ENCODE peak calls at places on chromosomes 11 and 22, in four cellular contexts. V is K562, W is SK-N-SH, B is GM12878. K is an unnamed sample.

GRCh38 chr22:50260801-50261614 is 475 bp downstream of the MAPK12 start:
- DNase-seq in V (peak; percentile 57), W (peak; percentile 84), B (no peak), K (peak; percentile 43)

GRCh38 chr11:7575841-7576451 is 62.1 kb downstream of the PPFIBP2 start:
- DNase-seq in V (no peak), W (peak; percentile 18), B (no peak), K (no peak)

GRCh38 chr11:11978792-11979486 is 29.5 kb downstream of the DKK3 start:
- DNase-seq in V (no peak), W (peak; percentile 73), B (no peak), K (no peak)

GRCh38 chr22:37680191-37680851 is 4.9 kb downstream of the LGALS1 start:
- DNase-seq in V (no peak), W (no peak), B (no peak), K (no peak)

GRCh38 chr11:30889116-30889765 is 303.1 kb upstream of the MPPED2 start:
- DNase-seq in V (no peak), W (no peak), B (no peak), K (no peak)

GRCh38 chr22:44939451-44939850 is 70.4 kb downstream of the PHF21B start:
- DNase-seq in V (no peak), W (no peak), B (no peak), K (no peak)

GRCh38 chr11:126339866-126340434 is 15.5 kb upstream of the ST3GAL4 start:
- DNase-seq in V (no peak), W (no peak), B (no peak), K (no peak)

GRCh38 chr11:43997022-43997665 is 50.6 kb upstream of the ACCSL start:
- DNase-seq in V (no peak), W (no peak), B (peak; percentile 4), K (no peak)

GRCh38 chr11:22566293-22566692 is 59.3 kb downstream of the FANCF start:
- DNase-seq in V (no peak), W (no peak), B (no peak), K (peak; percentile 38)

GRCh38 chr11:113351490-113351889 is 36.1 kb upstream of the ANKK1 start:
- DNase-seq in V (no peak), W (no peak), B (no peak), K (no peak)

GRCh38 chr11:116865696-116866095 is 28.3 kb upstream of the APOA1 start:
- DNase-seq in V (no peak), W (no peak), B (no peak), K (no peak)

GRCh38 chr11:60995798-60996197 is 24.3 kb downstream of the CD6 start:
- DNase-seq in V (no peak), W (no peak), B (no peak), K (no peak)

GRCh38 chr11:18394928-18395734 is 768 bp downstream of the LDHA start:
- DNase-seq in V (peak; percentile 24), W (peak; percentile 30), B (no peak), K (no peak)

GRCh38 chr11:17790453-17790852 is 55.9 kb downstream of the KCNC1 start:
- DNase-seq in V (no peak), W (no peak), B (no peak), K (no peak)

GRCh38 chr11:47161134-47161854 is 15.4 kb downstream of the ARFGAP2 start:
- DNase-seq in V (peak; percentile 82), W (peak; percentile 91), B (no peak), K (peak; percentile 82)

GRCh38 chr11:43582837-43583462 is 97.6 kb upstream of the HSD17B12 start:
- DNase-seq in V (no peak), W (no peak), B (no peak), K (peak; percentile 42)

GRCh38 chr22:49404576-49405199 is 423.0 kb downstream of the BRD1 start:
- DNase-seq in V (no peak), W (no peak), B (no peak), K (no peak)

GRCh38 chr11:9802291-9802861 is 138.5 kb downstream of the SWAP70 start:
- DNase-seq in V (no peak), W (peak; percentile 14), B (no peak), K (no peak)

GRCh38 chr22:36806824-36807223 is 10.0 kb downstream of the PVALB start:
- DNase-seq in V (no peak), W (no peak), B (no peak), K (no peak)

GRCh38 chr11:2250041-2250440 is 20.3 kb downstream of the ASCL2 start:
- DNase-seq in V (no peak), W (no peak), B (no peak), K (no peak)

GRCh38 chr11:2248242-2248641 is 22.1 kb downstream of the ASCL2 start:
- DNase-seq in V (no peak), W (no peak), B (no peak), K (no peak)

GRCh38 chr11:2247496-2247895 is 22.9 kb downstream of the ASCL2 start:
- DNase-seq in V (no peak), W (peak; percentile 63), B (no peak), K (no peak)

GRCh38 chr11:2249191-2249916 is 21.0 kb downstream of the ASCL2 start:
- DNase-seq in V (no peak), W (no peak), B (no peak), K (no peak)

GRCh38 chr11:2248762-2249161 is 21.6 kb downstream of the ASCL2 start:
- DNase-seq in V (no peak), W (no peak), B (no peak), K (no peak)
- TF ChIP-seq USF1 in V (no peak), W (no peak), B (no peak), K (no peak)

DNA sequence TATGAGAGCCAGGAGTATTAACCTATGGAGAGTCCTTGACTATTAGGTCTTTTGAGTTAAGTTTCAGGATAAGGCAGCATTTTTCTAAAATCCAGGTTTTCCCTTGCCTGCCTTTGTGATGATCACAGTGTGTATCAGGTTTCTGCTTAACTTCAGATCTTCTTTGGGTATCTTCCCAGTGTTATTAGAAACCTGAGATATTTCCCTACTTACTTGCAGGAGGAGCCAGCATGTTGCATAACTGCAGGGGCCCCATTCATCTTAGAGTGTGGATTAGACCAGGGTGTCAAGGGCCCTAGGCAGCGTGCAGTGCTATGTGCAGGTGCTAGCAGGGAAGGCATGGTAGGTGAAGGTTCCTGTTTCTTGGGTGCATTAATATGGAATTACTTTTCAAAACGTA is 69.5 kb downstream of the ZNRF3 start:
- DNase-seq in V (no peak), W (no peak), B (no peak), K (no peak)
- TF ChIP-seq USF1 in V (no peak), W (no peak), B (no peak), K (no peak)

GRCh38 chr11:57648791-57649735 is 649 bp downstream of the YPEL4 start:
- DNase-seq in V (no peak), W (peak; percentile 57), B (no peak), K (peak; percentile 40)

GRCh38 chr11:57653162-57653561 is 3.5 kb upstream of the YPEL4 start:
- DNase-seq in V (no peak), W (no peak), B (no peak), K (no peak)

GRCh38 chr11:57650739-57651090 is 1.0 kb upstream of the YPEL4 start:
- DNase-seq in V (no peak), W (no peak), B (no peak), K (no peak)

GRCh38 chr11:57649826-57650738 is at the start of gene YPEL4:
- DNase-seq in V (peak; percentile 83), W (peak; percentile 88), B (no peak), K (peak; percentile 45)

GRCh38 chr11:57651408-57651807 is 1.7 kb upstream of the YPEL4 start:
- DNase-seq in V (no peak), W (no peak), B (no peak), K (no peak)
- TF ChIP-seq USF1 in V (no peak), W (no peak), B (no peak), K (no peak)

GRCh38 chr11:70952171-70952570 is 300.2 kb downstream of the SHANK2 start:
- DNase-seq in V (no peak), W (no peak), B (no peak), K (no peak)
- TF ChIP-seq USF1 in V (no peak), W (no peak), B (no peak), K (no peak)

GRCh38 chr11:129724866-129725265 is 90.8 kb upstream of the TMEM45B start:
- DNase-seq in V (no peak), W (no peak), B (no peak), K (no peak)

GRCh38 chr11:129721685-129722084 is 94.0 kb upstream of the TMEM45B start:
- DNase-seq in V (no peak), W (no peak), B (no peak), K (no peak)

GRCh38 chr11:129722529-129722928 is 93.1 kb upstream of the TMEM45B start:
- DNase-seq in V (no peak), W (no peak), B (no peak), K (no peak)

GRCh38 chr11:129723964-129724291 is 91.7 kb upstream of the TMEM45B start:
- DNase-seq in V (no peak), W (no peak), B (no peak), K (no peak)

GRCh38 chr11:129723146-129723963 is 92.3 kb upstream of the TMEM45B start:
- DNase-seq in V (no peak), W (no peak), B (no peak), K (no peak)
- TF ChIP-seq USF1 in V (no peak), W (no peak), B (no peak), K (no peak)

DNA sequence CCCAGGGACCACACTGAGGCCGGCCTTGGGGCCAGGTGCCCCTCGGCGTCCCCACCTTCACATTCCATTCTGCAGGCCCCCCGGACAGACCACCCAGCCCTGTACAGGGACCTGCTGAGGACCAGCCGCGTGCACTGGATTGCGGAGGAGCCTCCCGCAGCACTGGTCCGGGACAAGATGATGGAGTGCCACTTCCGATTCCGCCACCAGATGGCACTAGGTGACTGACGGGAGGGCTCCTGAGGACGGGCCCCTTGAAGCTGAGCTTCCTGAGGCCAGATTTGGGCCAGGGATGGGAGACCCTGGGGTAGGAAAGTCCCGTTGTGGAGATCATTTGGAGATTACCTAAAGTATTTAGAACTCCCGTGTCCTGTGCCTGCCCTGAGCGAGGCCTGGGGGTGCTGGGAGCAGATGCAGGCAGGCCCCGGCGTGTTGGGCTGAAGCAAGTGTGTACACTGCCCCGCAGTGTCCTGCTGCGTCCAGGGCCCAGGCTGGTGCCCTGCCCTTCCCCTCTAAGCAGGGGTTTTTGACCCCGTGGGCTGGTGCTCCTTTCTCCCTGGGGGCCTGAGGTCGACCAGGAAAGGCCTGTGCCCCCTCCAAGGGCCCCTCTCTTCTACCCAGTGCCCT is 20.0 kb downstream of the TRMU start:
- DNase-seq in V (peak; percentile 66), W (peak; percentile 92), B (no peak), K (peak; percentile 92)
- TF ChIP-seq USF1 in V (no peak), W (no peak), B (no peak), K (no peak)

DNA sequence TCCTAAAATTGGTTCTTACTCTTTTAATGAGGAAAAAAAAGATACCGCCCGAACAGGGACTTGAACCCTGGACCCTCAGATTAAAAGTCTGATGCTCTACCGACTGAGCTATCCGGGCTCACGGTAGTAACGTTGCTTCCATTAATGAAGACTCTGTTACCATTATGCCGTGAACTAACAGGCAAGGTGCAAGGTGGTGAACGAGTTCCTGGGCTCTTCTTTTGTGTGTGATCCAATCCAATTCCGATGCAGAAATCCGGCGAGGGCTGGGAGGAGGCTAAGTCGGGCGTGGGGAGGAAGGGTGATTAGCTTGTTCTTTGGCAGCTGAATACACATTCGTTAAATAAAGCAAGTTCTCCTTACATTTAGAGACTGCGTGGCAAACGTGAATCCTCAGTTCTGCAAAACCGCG is 49.0 kb downstream of the OR4D9 start:
- DNase-seq in V (peak; percentile 48), W (peak; percentile 64), B (peak; percentile 93), K (peak; percentile 77)
- TF ChIP-seq USF1 in V (peak; percentile 5), W (no peak), B (no peak), K (no peak)